ENCODE peak calls at places on chromosomes 2 and 18, in five cellular contexts. R is brain microvascular endothelial cell; C is NCI-H1105; S is activated naive CD4-positive, alpha-beta T cell; H is nephron progenitor cell. G is an unnamed sample.

GRCh38 chr2:33552758-33553461 is 46.2 kb downstream of the FAM98A start:
- DNase-seq in R (peak; percentile 45), C (no peak), S (no peak), H (no peak), G (no peak)

GRCh38 chr2:169478339-169478738 is 955 bp upstream of the BBS5 start:
- DNase-seq in R (no peak), C (no peak), S (no peak), H (no peak), G (no peak)

GRCh38 chr2:216519154-216519762 is 20.6 kb downstream of the RPL37A start:
- DNase-seq in R (peak; percentile 90), C (peak; percentile 54), S (no peak), H (peak; percentile 64), G (peak; percentile 66)

GRCh38 chr18:76823574-76823973 is 1.2 kb downstream of the ZNF236 start:
- DNase-seq in R (no peak), C (no peak), S (no peak), H (peak; percentile 56), G (no peak)

GRCh38 chr2:156703628-156704027 is 267.4 kb downstream of the GPD2 start:
- DNase-seq in R (no peak), C (no peak), S (no peak), H (no peak), G (no peak)

GRCh38 chr18:23902396-23902795 is 112.2 kb upstream of the TTC39C start:
- DNase-seq in R (no peak), C (peak; percentile 40), S (no peak), H (no peak), G (peak; percentile 19)

GRCh38 chr2:138493334-138493733 is 8.2 kb upstream of the SPOPL start:
- DNase-seq in R (peak; percentile 27), C (no peak), S (no peak), H (no peak), G (no peak)

GRCh38 chr2:81002906-81003305 is 698.4 kb upstream of the LRRTM1 start:
- DNase-seq in R (no peak), C (no peak), S (no peak), H (no peak), G (no peak)

GRCh38 chr2:76721226-76721625 is 801.0 kb downstream of the LRRTM4 start:
- DNase-seq in R (no peak), C (no peak), S (no peak), H (no peak), G (no peak)

GRCh38 chr18:63508634-63509033 is 31.9 kb downstream of the SERPINB5 start:
- DNase-seq in R (no peak), C (no peak), S (no peak), H (no peak), G (no peak)

GRCh38 chr2:156349605-156350004 is 17.1 kb upstream of the NR4A2 start:
- DNase-seq in R (no peak), C (no peak), S (no peak), H (no peak), G (no peak)

GRCh38 chr2:206801417-206801772 is 36.0 kb downstream of the FASTKD2 start:
- DNase-seq in R (no peak), C (no peak), S (no peak), H (no peak), G (peak; percentile 47)

G was measured in NCI-H1417.